ENCODE peak calls at places on chromosomes 12 and 14, in seven cellular contexts. N, R, H, Q, D, O and X are unnamed samples.

GRCh38 chr12:89335452-89336244 is 16.7 kb downstream of the DUSP6 start:
- DNase-seq in D (no peak), Q (no peak), H (no peak), N (no peak), R (no peak), O (no peak), X (no peak)

GRCh38 chr12:1670815-1671268 is 20.0 kb upstream of the ADIPOR2 start:
- DNase-seq in O (no peak), Q (no peak), D (no peak), N (peak; percentile 73), R (no peak), H (no peak), X (no peak)

GRCh38 chr12:49627752-49628360 is 4.5 kb downstream of the PRPF40B start:
- DNase-seq in D (peak; percentile 59), H (peak; percentile 57), Q (no peak), N (no peak), O (no peak), R (no peak), X (no peak)

GRCh38 chr12:25328082-25328712 is 77.5 kb upstream of the KRAS start:
- DNase-seq in Q (no peak), H (no peak), O (no peak), N (peak; percentile 32), D (no peak), R (no peak), X (no peak)

GRCh38 chr12:111819191-111820158 is 22.6 kb upstream of the MAPKAPK5 start:
- DNase-seq in H (no peak), O (no peak), N (peak; percentile 64), Q (no peak), D (no peak), R (no peak), X (no peak)

GRCh38 chr12:132812631-132813305 is 15.9 kb downstream of the GOLGA3 start:
- DNase-seq in H (peak; percentile 90), N (no peak), Q (no peak), O (no peak), R (no peak), D (no peak), X (no peak)

GRCh38 chr12:14960548-14961465 is 594 bp downstream of the ARHGDIB start:
- DNase-seq in O (no peak), D (peak; percentile 83), N (no peak), H (peak; percentile 21), Q (no peak), R (no peak), X (peak; percentile 31)

GRCh38 chr14:100428727-100429126 is 105.6 kb downstream of the SLC25A47 start:
- DNase-seq in H (no peak), D (no peak), O (no peak), N (no peak), R (no peak), Q (no peak), X (no peak)

GRCh38 chr14:83867871-83868270 is 1662.1 kb upstream of the FLRT2 start:
- DNase-seq in Q (no peak), O (no peak), H (no peak), N (peak; percentile 4), D (no peak), R (no peak), X (no peak)

GRCh38 chr12:92156139-92156538 is 10.5 kb upstream of the BTG1 start:
- DNase-seq in D (no peak), N (no peak), R (no peak), O (no peak), H (no peak), Q (no peak), X (no peak)

GRCh38 chr12:4164591-4165558 is 108.7 kb upstream of the CCND2 start:
- DNase-seq in N (peak; percentile 50), Q (peak; percentile 87), H (peak; percentile 11), D (peak; percentile 54), R (no peak), O (no peak), X (peak; percentile 31)

DNA sequence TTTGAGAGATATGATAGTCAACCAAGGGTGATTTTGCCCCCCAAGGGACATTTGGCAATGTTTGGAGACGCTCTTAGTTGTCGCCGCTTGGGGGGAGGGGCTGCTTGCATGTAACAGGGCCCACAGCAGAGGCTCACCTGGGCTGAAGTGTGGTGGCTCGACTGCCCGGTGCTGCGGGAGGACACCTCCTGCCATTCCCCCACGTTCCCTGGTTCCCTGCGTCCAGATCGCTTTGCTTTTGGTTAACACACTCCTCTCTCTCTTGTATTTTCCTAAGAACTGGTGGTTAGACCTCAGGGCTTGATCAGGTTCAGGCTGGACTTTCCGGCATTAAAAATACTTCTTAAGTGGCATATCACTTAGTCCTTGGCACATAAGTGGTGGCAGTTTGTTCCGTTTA is 18.9 kb downstream of the PPP2R5C start:
- DNase-seq in N (no peak), H (no peak), Q (peak; percentile 33), D (no peak), R (no peak), O (no peak), X (no peak)
- H3K36me3 ChIP-seq in N (no peaks in the 10 kb centered on the region), H (no peaks in the 10 kb centered on the region), Q (no peaks in the 10 kb centered on the region), D (no peaks in the 10 kb centered on the region), R (no peaks in the 10 kb centered on the region), O (no peaks in the 10 kb centered on the region), X (no peaks in the 10 kb centered on the region)

GRCh38 chr12:116121453-116121871 is 156.0 kb downstream of the MED13L start:
- DNase-seq in Q (no peak), D (peak; percentile 77), R (no peak), N (no peak), H (no peak), O (no peak), X (no peak)

GRCh38 chr12:116122639-116123038 is 154.9 kb downstream of the MED13L start:
- DNase-seq in D (no peak), N (no peak), H (no peak), Q (no peak), R (no peak), O (no peak), X (no peak)

GRCh38 chr12:116113398-116114130 is 163.9 kb downstream of the MED13L start:
- DNase-seq in O (no peak), Q (no peak), H (no peak), R (no peak), D (no peak), N (no peak), X (no peak)

DNA sequence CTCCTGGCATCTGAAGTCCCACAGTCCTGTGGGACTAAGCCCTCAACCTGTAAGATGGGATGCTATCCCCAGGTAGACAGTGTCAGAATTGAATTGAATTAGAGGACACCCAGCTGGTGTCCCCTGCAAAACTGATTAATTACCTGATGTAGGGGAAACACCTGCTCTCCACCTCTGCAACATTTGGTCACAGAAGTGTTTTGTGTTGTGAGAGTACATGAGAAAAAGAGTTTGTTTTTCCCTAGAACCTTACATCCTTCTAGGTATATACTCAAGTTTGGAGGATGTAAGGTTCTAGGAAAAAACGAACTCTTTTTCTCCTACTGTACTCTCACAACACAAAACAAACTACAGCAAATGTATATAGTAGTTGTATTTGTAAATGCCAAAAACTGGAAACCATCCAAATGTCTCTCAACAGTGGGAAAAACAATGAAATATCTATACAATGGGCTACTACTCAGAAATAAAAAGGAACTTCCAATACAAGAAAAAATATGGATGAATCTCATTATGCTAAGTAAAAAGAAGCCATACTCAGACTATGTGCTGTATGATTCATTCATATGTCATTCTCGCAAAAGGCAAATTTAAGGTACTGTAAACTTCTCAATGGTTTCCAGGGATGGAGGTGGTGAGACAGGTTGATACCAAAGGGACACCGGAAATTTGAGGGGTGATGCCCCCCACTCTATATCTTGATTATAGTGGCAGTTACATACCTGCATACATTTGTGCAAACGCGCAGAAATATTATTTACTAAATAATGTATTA is 160.7 kb downstream of the MED13L start:
- DNase-seq in H (no peak), D (no peak), Q (no peak), N (no peak), R (no peak), O (no peak), X (no peak)
- H3K4me1 ChIP-seq in H (peaks cover 45% of the 10 kb centered on the region), D (peaks cover 25% of the 10 kb centered on the region), Q (peaks cover 30% of the 10 kb centered on the region), N (no peaks in the 10 kb centered on the region), R (peaks cover 11% of the 10 kb centered on the region), O (peaks cover 27% of the 10 kb centered on the region), X (peaks cover 11% of the 10 kb centered on the region)

GRCh38 chr12:120554658-120555057 is 20.5 kb downstream of the RNF10 start:
- DNase-seq in O (no peak), Q (no peak), D (no peak), H (no peak), R (no peak), N (no peak), X (no peak)
- H3K36me3 ChIP-seq in O (peaks cover 33% of the 10 kb centered on the region), Q (peaks cover 48% of the 10 kb centered on the region), D (peaks cover 21% of the 10 kb centered on the region), H (peaks cover 45% of the 10 kb centered on the region), R (peaks cover 89% of the 10 kb centered on the region), N (peaks cover 4% of the 10 kb centered on the region), X (peaks cover 41% of the 10 kb centered on the region)

GRCh38 chr14:105482486-105483110 is 4.1 kb upstream of the CRIP1 start:
- DNase-seq in N (no peak), O (no peak), H (no peak), Q (no peak), D (no peak), R (no peak), X (no peak)
- H3K4me1 ChIP-seq in N (peaks cover 73% of the 10 kb centered on the region), O (peaks cover 31% of the 10 kb centered on the region), H (peaks cover 31% of the 10 kb centered on the region), Q (peaks cover 95% of the 10 kb centered on the region), D (peaks cover 14% of the 10 kb centered on the region), R (peaks cover 85% of the 10 kb centered on the region), X (peaks cover 80% of the 10 kb centered on the region)